ENCODE peak calls at places on chromosome 19, in four cellular contexts. G is K562, J is SK-N-SH, K is NT2/D1. R is an unnamed sample.

GRCh38 chr19:39506944-39507714 is 7.8 kb upstream of the SELENOV start:
- DNase-seq in G (peak; percentile 92), J (peak; percentile 96), K (peak; percentile 40), R (no peak)

GRCh38 chr19:55092423-55093318 is 17.0 kb downstream of the EPS8L1 start:
- DNase-seq in G (no peak), J (no peak), K (no peak), R (no peak)

GRCh38 chr19:38277969-38278680 is 13.8 kb downstream of the SPINT2 start:
- DNase-seq in G (no peak), J (peak; percentile 52), K (no peak), R (no peak)

GRCh38 chr19:12939292-12939606 is 840 bp downstream of the CALR start:
- DNase-seq in G (no peak), J (no peak), K (no peak), R (no peak)

GRCh38 chr19:55212447-55212846 is 3.1 kb upstream of the PTPRH start:
- DNase-seq in G (peak; percentile 89), J (no peak), K (no peak), R (peak; percentile 72)

GRCh38 chr19:40778865-40779284 is 828 bp downstream of the RAB4B start:
- DNase-seq in G (peak; percentile 51), J (no peak), K (no peak), R (no peak)

GRCh38 chr19:41410655-41411054 is 13.0 kb downstream of the BCKDHA start:
- DNase-seq in G (no peak), J (no peak), K (no peak), R (no peak)

GRCh38 chr19:10505583-10506229 is 2.5 kb upstream of the KEAP1 start:
- DNase-seq in G (peak; percentile 86), J (peak; percentile 73), K (peak; percentile 78), R (peak; percentile 60)

GRCh38 chr19:39296055-39296645 is at the start of gene IFNL1:
- DNase-seq in G (no peak), J (no peak), K (no peak), R (no peak)

GRCh38 chr19:40341601-40342482 is 6.4 kb downstream of the C19orf47 start:
- DNase-seq in G (no peak), J (no peak), K (no peak), R (no peak)

GRCh38 chr19:46626441-46626840 is 1.6 kb upstream of the PTGIR start:
- DNase-seq in G (no peak), J (peak; percentile 76), K (no peak), R (no peak)
- H3K4me1 ChIP-seq in G (peaks cover 52% of the 10 kb centered on the region), J (peaks cover 22% of the 10 kb centered on the region), K (peaks cover 12% of the 10 kb centered on the region), R (peaks cover 13% of the 10 kb centered on the region)

GRCh38 chr19:2479556-2480194 is 3.7 kb downstream of the GADD45B start:
- DNase-seq in G (no peak), J (no peak), K (no peak), R (no peak)
- TF ChIP-seq YY1 in G (no peak), J (no peak), K (no peak), R (no peak)

GRCh38 chr19:1855040-1855827 is 7.0 kb upstream of the REXO1 start:
- DNase-seq in G (peak; percentile 94), J (peak; percentile 99), K (peak; percentile 82), R (peak; percentile 64)
- H3K4me1 ChIP-seq in G (peaks cover 65% of the 10 kb centered on the region), J (peaks cover 25% of the 10 kb centered on the region), K (peaks cover 45% of the 10 kb centered on the region), R (peaks cover 82% of the 10 kb centered on the region)

GRCh38 chr19:14381689-14382474 is 638 bp downstream of the ADGRE5 start:
- DNase-seq in G (peak; percentile 89), J (no peak), K (no peak), R (no peak)
- TF ChIP-seq YY1 in G (no peak), J (no peak), K (no peak), R (no peak)

DNA sequence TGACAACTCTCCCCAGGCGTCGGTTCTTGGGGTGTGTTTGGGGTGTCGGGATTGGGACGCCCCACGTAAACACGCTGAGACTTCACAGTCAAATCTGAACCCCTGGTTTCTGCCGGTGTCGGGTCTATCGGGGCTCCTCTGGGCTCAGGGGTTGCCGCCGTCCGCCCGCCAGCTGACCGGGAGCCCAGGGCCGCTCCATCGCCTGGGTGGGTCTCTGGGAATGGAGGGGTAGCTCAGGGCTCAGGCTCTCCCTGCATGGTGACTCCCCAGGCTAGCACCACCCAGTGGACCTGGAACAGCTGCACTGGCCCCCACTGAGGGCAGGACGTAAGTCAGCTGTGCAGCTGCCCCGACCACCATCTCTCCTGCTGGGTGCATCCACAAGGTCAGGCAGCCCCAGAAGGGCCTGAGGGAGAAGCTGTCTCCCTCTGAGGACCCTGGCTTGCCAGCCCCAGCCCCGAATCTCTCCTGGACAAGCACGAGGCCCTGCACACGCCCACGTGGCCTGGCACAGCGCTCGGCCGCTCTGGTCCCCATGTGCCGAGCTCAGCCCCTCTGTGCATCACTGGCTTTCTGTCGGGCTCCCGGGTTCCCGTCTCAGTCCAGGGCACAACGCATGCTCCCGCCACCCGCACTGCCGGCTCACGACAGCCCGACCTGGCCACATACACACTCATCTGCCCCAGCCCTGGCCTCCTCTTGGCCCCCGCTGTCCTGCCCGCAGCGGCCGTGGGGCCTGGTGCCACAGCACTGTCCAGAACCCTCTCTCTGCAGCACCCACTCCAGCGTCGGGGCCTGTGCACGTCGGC is 6.1 kb downstream of the RNF126 start:
- DNase-seq in G (no peak), J (no peak), K (no peak), R (no peak)
- H3K4me1 ChIP-seq in G (peaks cover 14% of the 10 kb centered on the region), J (peaks cover 7% of the 10 kb centered on the region), K (peaks cover 53% of the 10 kb centered on the region), R (peaks cover 14% of the 10 kb centered on the region)

DNA sequence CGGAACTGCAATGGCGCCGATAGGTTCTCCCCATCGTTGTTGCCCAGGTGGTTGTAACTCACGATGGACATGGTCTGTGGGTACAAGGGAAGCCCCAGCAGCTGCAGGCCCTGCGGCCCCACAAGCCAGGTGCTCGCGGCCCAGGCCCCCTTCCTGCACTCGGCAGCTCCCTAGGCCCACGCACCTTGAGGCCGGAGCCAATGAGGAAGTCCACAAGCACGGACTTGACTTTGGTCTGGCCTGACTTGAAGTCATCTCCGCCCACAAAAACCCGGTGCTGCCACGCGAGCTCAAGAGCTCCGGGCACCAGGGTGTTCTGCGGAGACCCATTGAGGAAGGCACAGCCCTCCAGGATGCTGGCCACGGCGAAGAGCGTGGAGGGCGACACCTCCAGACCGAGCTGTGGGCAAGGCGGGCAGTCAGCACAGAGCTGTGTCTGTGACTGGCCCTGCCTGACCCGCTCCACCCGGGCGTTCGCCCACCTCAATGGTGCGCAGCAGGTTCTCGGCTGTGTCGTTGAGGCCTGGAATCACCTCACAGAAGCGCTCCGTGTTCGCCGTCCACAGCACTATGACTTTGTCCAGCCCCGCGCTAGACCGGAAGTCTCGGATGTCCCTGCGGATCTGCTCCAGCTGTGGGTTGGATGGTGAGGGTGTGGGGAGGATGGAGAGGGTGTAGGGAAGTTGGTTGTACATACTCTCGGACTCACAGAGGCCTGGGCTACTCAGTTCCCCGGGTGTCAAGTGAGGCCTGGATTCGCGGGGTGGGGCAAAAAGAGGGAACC is 1.9 kb downstream of the ISYNA1 start:
- DNase-seq in G (no peak), J (no peak), K (no peak), R (no peak)
- TF ChIP-seq YY1 in G (no peak), J (no peak), K (no peak), R (no peak)